ENCODE peak calls at places on chromosomes 5 and 9, in ten cellular contexts. C is AG04450, Z is body of pancreas, O is adipocyte, H is A549, P is aorta, M is cardiac muscle cell, R is GM23248, Q is upper lobe of right lung, D is lung. V is an unnamed sample. For H3K9me3, the result is how much of the 10 kb centered on the place peaks cover.

GRCh38 chr5:131983244-131983771 is 28.1 kb downstream of the ACSL6 start:
- DNase-seq in C (no peak), Z (no peak), O (peak), H (no peak), P (no peak), M (no peak), R (no peak), Q (peak), D (no peak), V (no peak)

GRCh38 chr9:684950-685340 is 156.6 kb upstream of the DMRT1 start:
- DNase-seq in C (no peak), Z (no peak), O (peak), H (no peak), P (no peak), M (no peak), R (peak), Q (no peak), D (no peak), V (no peak)

GRCh38 chr5:134111741-134112647 is 2.5 kb upstream of the TCF7 start:
- DNase-seq in C (no peak), Z (no peak), O (peak), H (no peak), P (no peak), M (no peak), R (peak), Q (no peak), D (no peak), V (no peak)

GRCh38 chr5:57692582-57693487 is 210.2 kb upstream of the ACTBL2 start:
- DNase-seq in C (peak), Z (peak), O (peak), H (peak), P (peak), M (peak), R (peak), Q (peak), D (peak), V (no peak)

GRCh38 chr9:19231126-19232035 is 888 bp downstream of the DENND4C start:
- DNase-seq in C (no peak), Z (no peak), O (peak), H (peak), P (peak), M (peak), R (peak), Q (no peak), D (peak), V (peak)

GRCh38 chr9:95515272-95516113 is 1.3 kb downstream of the PTCH1 start:
- DNase-seq in C (no peak), Z (peak), O (peak), H (no peak), P (no peak), M (peak), R (peak), Q (no peak), D (no peak), V (peak)

GRCh38 chr9:133534346-133535284 is at the start of gene ADAMTSL2:
- DNase-seq in C (no peak), Z (peak), O (peak), H (no peak), P (peak), M (peak), R (peak), Q (peak), D (peak), V (no peak)

GRCh38 chr9:138028596-138028995 is 151.0 kb downstream of the CACNA1B start:
- DNase-seq in C (no peak), Z (no peak), O (no peak), H (no peak), P (no peak), M (no peak), R (no peak), Q (no peak), D (no peak), V (no peak)

GRCh38 chr9:130448771-130449170 is 4.0 kb downstream of the ASS1 start:
- DNase-seq in C (no peak), Z (no peak), O (no peak), H (no peak), P (no peak), M (no peak), R (no peak), Q (no peak), D (no peak), V (no peak)

GRCh38 chr9:84893360-84894128 is 224.0 kb downstream of the NTRK2 start:
- DNase-seq in C (no peak), Z (no peak), O (no peak), H (no peak), P (no peak), M (peak), R (no peak), Q (no peak), D (no peak), V (no peak)

GRCh38 chr5:151255621-151256286 is 2.8 kb downstream of the GM2A start:
- DNase-seq in C (no peak), Z (no peak), O (no peak), H (no peak), P (no peak), M (no peak), R (no peak), Q (no peak), D (no peak), V (no peak)

GRCh38 chr9:83715221-83715620 is 7.5 kb upstream of the UBQLN1 start:
- DNase-seq in C (no peak), Z (no peak), O (no peak), H (no peak), P (no peak), M (no peak), R (no peak), Q (no peak), D (no peak), V (no peak)

GRCh38 chr5:177327539-177328522 is 16.1 kb upstream of the MXD3 start:
- DNase-seq in C (no peak), Z (no peak), O (no peak), H (no peak), P (peak), M (no peak), R (peak), Q (peak), D (no peak), V (no peak)

GRCh38 chr9:6894135-6894534 is 136.4 kb downstream of the KDM4C start:
- DNase-seq in C (no peak), Z (no peak), O (no peak), H (no peak), P (no peak), M (no peak), R (no peak), Q (no peak), D (no peak), V (no peak)

DNA sequence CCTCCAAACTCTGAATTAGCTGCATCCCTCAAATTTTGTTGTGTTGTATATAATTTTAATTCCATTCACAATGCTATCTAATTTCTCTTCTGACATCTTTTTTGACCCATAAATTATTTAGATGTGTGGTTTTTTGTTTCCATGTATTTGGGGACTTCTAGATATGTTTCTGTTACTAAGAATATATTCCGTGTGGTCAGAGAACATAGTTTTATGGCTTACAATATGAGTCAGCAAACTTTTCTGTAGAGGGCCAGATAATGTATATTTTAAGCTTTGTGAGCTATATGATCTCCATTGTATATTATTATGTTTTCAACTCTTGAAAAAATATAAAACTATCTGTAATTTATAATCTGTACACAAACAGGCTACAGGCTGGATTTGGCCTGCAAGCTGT is 33.4 kb downstream of the MVB12B start:
- DNase-seq in C (no peak), Z (no peak), O (no peak), H (no peak), P (no peak), M (no peak), R (no peak), Q (no peak), D (no peak), V (no peak)
- H3K9me3 ChIP-seq in C (under half), Z (under half), O (under half), H (under half), P (under half), M (under half), R (under half), Q (under half), D (under half), V (under half)

DNA sequence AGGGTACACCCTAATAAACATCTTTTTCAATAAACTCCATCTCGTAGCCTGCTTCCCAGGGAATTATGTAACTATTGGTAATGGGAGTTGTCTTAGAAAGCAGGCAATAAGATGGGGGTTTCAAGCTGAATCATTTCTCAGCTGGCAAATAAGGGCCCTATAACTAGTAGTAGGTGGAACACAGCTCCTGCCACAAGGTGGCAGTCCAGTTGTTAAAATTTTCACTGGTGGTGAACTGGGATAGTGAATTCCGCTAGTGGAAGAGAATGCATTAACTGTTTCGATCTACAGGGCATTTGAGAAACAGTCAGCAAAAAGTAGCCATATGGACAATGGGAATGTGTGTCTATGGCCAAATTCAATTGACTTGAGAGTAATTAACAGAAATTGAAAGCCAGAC is 27.7 kb downstream of the PCDHB15 start:
- DNase-seq in C (no peak), Z (no peak), O (no peak), H (peak), P (no peak), M (no peak), R (no peak), Q (no peak), D (no peak), V (no peak)
- H3K9me3 ChIP-seq in C (under half), Z (under half), O (half or more), H (half or more), P (under half), M (under half), R (under half), Q (half or more), D (under half), V (under half)

DNA sequence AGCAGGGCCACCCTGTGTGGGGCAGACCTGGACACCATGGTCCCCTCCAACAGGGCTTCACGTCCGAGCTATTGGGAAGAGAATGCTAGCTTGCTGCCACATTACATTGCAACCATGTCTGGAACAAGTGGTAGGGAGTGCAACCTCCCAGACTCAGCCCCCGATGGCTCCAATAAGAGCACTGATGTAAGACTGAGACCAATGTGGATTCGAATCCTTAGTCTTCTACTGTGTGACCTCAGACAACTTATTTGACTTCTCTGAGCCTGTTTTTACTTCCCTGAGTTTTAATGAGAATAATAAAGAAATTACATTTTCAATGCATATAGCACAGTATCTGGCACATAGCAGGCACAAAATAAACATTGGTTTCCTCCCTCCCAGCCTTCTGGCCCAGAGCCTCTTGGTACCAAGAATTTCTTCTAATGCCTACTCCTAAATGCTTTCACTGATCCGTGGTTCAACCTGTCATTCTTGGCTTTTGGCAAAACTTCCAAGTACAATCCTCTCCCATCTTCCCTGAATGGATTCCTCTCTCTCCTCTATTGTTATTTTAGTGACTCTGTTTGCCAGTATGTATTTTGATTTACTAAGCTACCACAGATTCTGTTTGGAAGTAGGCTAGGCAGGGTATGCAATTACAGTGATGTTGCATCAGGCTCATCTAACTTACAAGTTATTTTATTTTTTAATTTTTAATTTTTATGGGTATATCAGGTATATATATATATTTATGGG is 34.6 kb upstream of the COL15A1 start:
- DNase-seq in C (peak), Z (no peak), O (peak), H (no peak), P (no peak), M (no peak), R (peak), Q (no peak), D (no peak), V (no peak)
- H3K9me3 ChIP-seq in C (under half), Z (under half), O (under half), H (under half), P (under half), M (under half), R (under half), Q (under half), D (under half), V (under half)

GRCh38 chr5:17895296-17896058 is 261.2 kb downstream of the TAF11L14 start:
- DNase-seq in C (no peak), Z (no peak), O (peak), H (peak), P (no peak), M (no peak), R (peak), Q (no peak), D (no peak), V (no peak)
- H3K9me3 ChIP-seq in C (under half), Z (under half), O (under half), H (under half), P (under half), M (under half), R (under half), Q (under half), D (under half), V (under half)

GRCh38 chr5:141199359-141200235 is at the start of gene PCDHB11:
- DNase-seq in C (no peak), Z (peak), O (no peak), H (peak), P (no peak), M (peak), R (peak), Q (no peak), D (no peak), V (no peak)
- H3K9me3 ChIP-seq in C (under half), Z (under half), O (half or more), H (under half), P (under half), M (under half), R (under half), Q (under half), D (under half), V (under half)